ENCODE peak calls at places on chromosomes 7 and 10, in ten cellular contexts. D is MM.1S; I is GDM1; Y is stimulated activated CD4-positive, alpha-beta T cell treated with anti-CD3 and anti-CD28 coated beads, Interleukin-2, amount 100 ng/mL, for 48 hours; P is stimulated activated CD8-positive, alpha-beta memory T cell treated with anti-CD3 and anti-CD28 coated beads, Interleukin-2, amount 100 ng/mL, for 1 hour; E is C1 segment of cervical spinal cord; M is testis; C is memory B cell; T is COLO829; Q is kidney. Z is an unnamed sample.

GRCh38 chr10:118374404-118374803 is 32.3 kb upstream of the FAM204A start:
- DNase-seq in D (no peak), I (no peak), Y (no peak), P (no peak), E (no peak), M (no peak), C (no peak), T (no peak), Q (no peak), Z (no peak)

GRCh38 chr10:49161411-49161997 is 26.7 kb downstream of the TMEM273 start:
- DNase-seq in D (no peak), I (peak; percentile 27), Y (no peak), P (no peak), E (no peak), M (peak; percentile 28), C (no peak), T (no peak), Q (no peak), Z (peak; percentile 5)

GRCh38 chr10:1057106-1057657 is 997 bp downstream of the WDR37 start:
- DNase-seq in D (no peak), I (peak; percentile 28), Y (no peak), P (no peak), E (no peak), M (peak; percentile 29), C (no peak), T (no peak), Q (no peak), Z (no peak)

GRCh38 chr7:105934577-105935185 is 28.4 kb upstream of the CDHR3 start:
- DNase-seq in D (peak; percentile 25), I (no peak), Y (no peak), P (no peak), E (no peak), M (peak; percentile 76), C (no peak), T (peak; percentile 63), Q (no peak), Z (no peak)

GRCh38 chr7:148264933-148265557 is 325.5 kb upstream of the C7orf33 start:
- DNase-seq in D (peak; percentile 78), I (no peak), Y (no peak), P (no peak), E (no peak), M (peak; percentile 40), C (peak; percentile 15), T (peak; percentile 53), Q (no peak), Z (peak; percentile 38)

GRCh38 chr10:93142534-93142933 is 68.8 kb downstream of the CYP26A1 start:
- DNase-seq in D (no peak), I (no peak), Y (no peak), P (no peak), E (no peak), M (no peak), C (no peak), T (no peak), Q (no peak), Z (no peak)

GRCh38 chr10:28984431-28984830 is 304.4 kb upstream of the LYZL1 start:
- DNase-seq in D (no peak), I (peak; percentile 77), Y (no peak), P (no peak), E (no peak), M (no peak), C (no peak), T (peak; percentile 70), Q (peak; percentile 96), Z (no peak)

GRCh38 chr10:86195521-86195920 is 171.1 kb downstream of the GRID1 start:
- DNase-seq in D (no peak), I (no peak), Y (no peak), P (no peak), E (no peak), M (no peak), C (no peak), T (no peak), Q (no peak), Z (no peak)

GRCh38 chr7:95011156-95011928 is 103.9 kb downstream of the PPP1R9A start:
- DNase-seq in D (no peak), I (no peak), Y (no peak), P (no peak), E (no peak), M (no peak), C (no peak), T (no peak), Q (no peak), Z (no peak)

GRCh38 chr7:26008428-26008827 is 143.6 kb upstream of the NFE2L3 start:
- DNase-seq in D (no peak), I (no peak), Y (no peak), P (no peak), E (no peak), M (no peak), C (no peak), T (no peak), Q (no peak), Z (no peak)

GRCh38 chr10:102196893-102197292 is 29.2 kb upstream of the ELOVL3 start:
- DNase-seq in D (no peak), I (no peak), Y (peak; percentile 12), P (no peak), E (no peak), M (no peak), C (no peak), T (no peak), Q (no peak), Z (no peak)

GRCh38 chr10:122302315-122302714 is 31.2 kb downstream of the BTBD16 start:
- DNase-seq in D (no peak), I (no peak), Y (no peak), P (no peak), E (no peak), M (no peak), C (no peak), T (no peak), Q (no peak), Z (no peak)

GRCh38 chr10:114603943-114604342 is 54.1 kb downstream of the ABLIM1 start:
- DNase-seq in D (no peak), I (peak; percentile 52), Y (no peak), P (no peak), E (no peak), M (no peak), C (no peak), T (no peak), Q (no peak), Z (no peak)

GRCh38 chr7:15174470-15174869 is 271.9 kb upstream of the DGKB start:
- DNase-seq in D (peak; percentile 1), I (no peak), Y (no peak), P (no peak), E (no peak), M (no peak), C (no peak), T (no peak), Q (no peak), Z (no peak)

GRCh38 chr10:77673086-77673485 is 35.5 kb upstream of the KCNMA1 start:
- DNase-seq in D (no peak), I (no peak), Y (no peak), P (no peak), E (no peak), M (no peak), C (no peak), T (no peak), Q (no peak), Z (no peak)

GRCh38 chr10:96025566-96025965 is 17.8 kb upstream of the CCNJ start:
- DNase-seq in D (peak; percentile 18), I (peak; percentile 9), Y (no peak), P (no peak), E (no peak), M (peak; percentile 20), C (no peak), T (no peak), Q (no peak), Z (no peak)

GRCh38 chr10:88553116-88553752 is 29.9 kb downstream of the RNLS start:
- DNase-seq in D (peak; percentile 74), I (peak; percentile 66), Y (peak; percentile 5), P (no peak), E (no peak), M (peak; percentile 64), C (peak; percentile 48), T (peak; percentile 20), Q (no peak), Z (peak; percentile 25)

GRCh38 chr10:121070257-121070656 is 219.1 kb downstream of the WDR11 start:
- DNase-seq in D (no peak), I (no peak), Y (no peak), P (no peak), E (no peak), M (peak; percentile 39), C (no peak), T (no peak), Q (no peak), Z (no peak)

GRCh38 chr7:147640821-147641220 is 949.7 kb upstream of the C7orf33 start:
- DNase-seq in D (no peak), I (no peak), Y (no peak), P (no peak), E (no peak), M (peak; percentile 23), C (no peak), T (no peak), Q (no peak), Z (no peak)

GRCh38 chr7:73977626-73978618 is 50.1 kb upstream of the ELN start:
- DNase-seq in D (no peak), I (no peak), Y (no peak), P (no peak), E (no peak), M (no peak), C (no peak), T (no peak), Q (peak; percentile 73), Z (no peak)

GRCh38 chr10:46534828-46535524 is 21.5 kb downstream of the GPRIN2 start:
- DNase-seq in D (no peak), I (no peak), Y (no peak), P (no peak), E (no peak), M (no peak), C (no peak), T (no peak), Q (peak; percentile 57), Z (no peak)

GRCh38 chr10:123147635-123148413 is at the start of gene HMX2:
- DNase-seq in D (no peak), I (no peak), Y (no peak), P (no peak), E (no peak), M (no peak), C (no peak), T (no peak), Q (peak; percentile 67), Z (no peak)

GRCh38 chr7:101868191-101868950 is 50.9 kb downstream of the CUX1 start:
- DNase-seq in D (no peak), I (no peak), Y (no peak), P (no peak), E (no peak), M (no peak), C (no peak), T (no peak), Q (no peak), Z (no peak)